ENCODE peak calls at places on chromosomes 2 and 18, in eight cellular contexts. B is kidney, A is activated T-cell treated with anti-CD3 and anti-CD28 coated beads for 1 hour, P is NCI-H226, S is ELR, L is ACHN, Z is cardiac muscle cell, U is esophagus squamous epithelium. E is an unnamed sample.

GRCh38 chr2:108787209-108787558 is 613 bp downstream of the CCDC138 start:
- DNase-seq in Z (no peak), U (no peak), L (no peak), A (no peak), P (no peak), S (no peak), B (no peak), E (no peak)

GRCh38 chr18:49590608-49591007 is 28.8 kb downstream of the LIPG start:
- DNase-seq in B (no peak), Z (no peak), L (no peak), A (no peak), S (no peak), P (no peak), U (no peak), E (no peak)

GRCh38 chr2:235055891-235056516 is 104.2 kb downstream of the SH3BP4 start:
- DNase-seq in B (no peak), Z (peak), L (peak), P (peak), U (no peak), S (peak), A (no peak), E (no peak)

GRCh38 chr18:56550121-56550520 is 88.3 kb downstream of the TXNL1 start:
- DNase-seq in B (no peak), P (peak), S (no peak), A (no peak), U (no peak), Z (no peak), L (no peak), E (no peak)

GRCh38 chr2:96142217-96143113 is 2.8 kb downstream of the DUSP2 start:
- DNase-seq in P (no peak), B (peak), S (no peak), A (peak), Z (no peak), U (no peak), L (no peak), E (peak)

GRCh38 chr2:143513081-143513480 is 383.9 kb downstream of the ARHGAP15 start:
- DNase-seq in U (no peak), P (peak), L (peak), Z (peak), S (peak), B (no peak), A (no peak), E (peak)

GRCh38 chr2:47772343-47772742 is 10.6 kb upstream of the MSH6 start:
- DNase-seq in U (no peak), A (no peak), B (no peak), Z (no peak), L (no peak), S (no peak), P (no peak), E (no peak)

GRCh38 chr2:24971300-24971549 is 530 bp downstream of the DNAJC27 start:
- DNase-seq in Z (no peak), P (peak), A (no peak), B (no peak), U (no peak), L (no peak), S (no peak), E (peak)

GRCh38 chr2:55419514-55420243 is at the start of gene CCDC88A:
- DNase-seq in S (peak), A (peak), B (peak), L (peak), U (peak), P (peak), Z (peak), E (peak)

GRCh38 chr2:142874293-142874814 is 3.1 kb upstream of the KYNU start:
- DNase-seq in Z (no peak), U (no peak), L (no peak), A (no peak), B (no peak), P (no peak), S (peak), E (no peak)

GRCh38 chr18:49597152-49597551 is 35.3 kb downstream of the LIPG start:
- DNase-seq in A (no peak), U (no peak), Z (no peak), L (no peak), P (no peak), S (no peak), B (no peak), E (no peak)

GRCh38 chr2:152497481-152498052 is 162.6 kb downstream of the FMNL2 start:
- DNase-seq in P (peak), Z (peak), B (no peak), L (peak), U (no peak), A (no peak), S (peak), E (no peak)

GRCh38 chr2:179240481-179241451 is 23.9 kb downstream of the SESTD1 start:
- DNase-seq in P (no peak), S (peak), Z (no peak), L (peak), B (no peak), U (no peak), A (no peak), E (no peak)

GRCh38 chr2:3635171-3636008 is 22.6 kb upstream of the ALLC start:
- DNase-seq in P (no peak), A (no peak), B (peak), Z (no peak), L (no peak), U (no peak), S (peak), E (no peak)

GRCh38 chr2:45964226-45964841 is 312.9 kb downstream of the PRKCE start:
- DNase-seq in U (peak), S (peak), B (peak), P (peak), Z (peak), L (peak), A (no peak), E (peak)

GRCh38 chr2:137912358-137912757 is 51.9 kb upstream of the HNMT start:
- DNase-seq in U (no peak), B (no peak), Z (no peak), P (no peak), L (no peak), A (no peak), S (no peak), E (no peak)

GRCh38 chr2:11411768-11412448 is 54.1 kb downstream of the E2F6 start:
- DNase-seq in Z (peak), S (peak), A (no peak), P (peak), U (no peak), L (peak), B (no peak), E (peak)

GRCh38 chr18:21167641-21168372 is 56.2 kb upstream of the ROCK1 start:
- DNase-seq in Z (no peak), S (peak), A (no peak), B (no peak), U (no peak), L (no peak), P (no peak), E (no peak)

GRCh38 chr2:37892436-37893114 is 32.5 kb upstream of the RMDN2 start:
- DNase-seq in U (no peak), Z (no peak), B (no peak), L (no peak), A (no peak), P (no peak), S (no peak), E (peak)

GRCh38 chr2:15764683-15765011 is 173.0 kb downstream of the DDX1 start:
- DNase-seq in U (no peak), Z (no peak), A (no peak), B (no peak), L (no peak), P (no peak), S (no peak), E (no peak)

GRCh38 chr2:29309090-29310054 is 194.2 kb downstream of the CLIP4 start:
- DNase-seq in U (no peak), P (peak), L (peak), Z (peak), A (no peak), S (peak), B (no peak), E (peak)

GRCh38 chr2:71453404-71454220 is at the start of gene DYSF:
- DNase-seq in U (no peak), P (peak), L (peak), S (peak), Z (peak), A (no peak), B (peak), E (peak)

GRCh38 chr2:101396352-101396717 is 9.0 kb upstream of the CREG2 start:
- DNase-seq in U (no peak), A (no peak), P (peak), Z (no peak), L (peak), S (peak), B (no peak), E (no peak)

GRCh38 chr18:22493940-22494339 is 76.2 kb upstream of the CTAGE1 start:
- DNase-seq in Z (no peak), P (peak), L (no peak), S (no peak), B (no peak), A (no peak), U (no peak), E (no peak)